ENCODE peak calls at places on chromosome 15, in five cellular contexts. One of them, this sample, is unnamed.

GRCh38 chr15:76006136-76006778 is 6.0 kb downstream of the NRG4 start:
- DNase-seq in endothelial cell of umbilical vein: no peak
- DNase-seq in A549: no peak
- DNase-seq in mammary epithelial cell: peak; percentile 44
- DNase-seq in GM23338: no peak
- DNase-seq in this sample: peak; percentile 34

GRCh38 chr15:37125143-37125542 is 24.8 kb upstream of the MEIS2 start:
- DNase-seq in endothelial cell of umbilical vein: no peak
- DNase-seq in A549: no peak
- DNase-seq in mammary epithelial cell: no peak
- DNase-seq in GM23338: no peak
- DNase-seq in this sample: no peak

GRCh38 chr15:93164409-93164808 is 75.4 kb upstream of the RGMA start:
- DNase-seq in endothelial cell of umbilical vein: no peak
- DNase-seq in A549: no peak
- DNase-seq in mammary epithelial cell: no peak
- DNase-seq in GM23338: no peak
- DNase-seq in this sample: no peak

GRCh38 chr15:42591238-42591936 is 16.0 kb downstream of the STARD9 start:
- DNase-seq in endothelial cell of umbilical vein: peak; percentile 47
- DNase-seq in A549: peak; percentile 29
- DNase-seq in mammary epithelial cell: no peak
- DNase-seq in GM23338: peak; percentile 53
- DNase-seq in this sample: peak; percentile 51

GRCh38 chr15:76337739-76338554 is 1.4 kb downstream of the ISL2 start:
- DNase-seq in endothelial cell of umbilical vein: no peak
- DNase-seq in A549: no peak
- DNase-seq in mammary epithelial cell: no peak
- DNase-seq in GM23338: peak; percentile 59
- DNase-seq in this sample: no peak

GRCh38 chr15:77107531-77108355 is 36.8 kb upstream of the TSPAN3 start:
- DNase-seq in endothelial cell of umbilical vein: peak; percentile 53
- DNase-seq in A549: peak; percentile 60
- DNase-seq in mammary epithelial cell: no peak
- DNase-seq in GM23338: peak; percentile 85
- DNase-seq in this sample: peak; percentile 68

GRCh38 chr15:99446565-99447496 is 119.0 kb upstream of the MEF2A start:
- DNase-seq in endothelial cell of umbilical vein: no peak
- DNase-seq in A549: no peak
- DNase-seq in mammary epithelial cell: no peak
- DNase-seq in GM23338: no peak
- DNase-seq in this sample: no peak

GRCh38 chr15:47411733-47412530 is 305.4 kb upstream of the SEMA6D start:
- DNase-seq in endothelial cell of umbilical vein: peak; percentile 73
- DNase-seq in A549: no peak
- DNase-seq in mammary epithelial cell: no peak
- DNase-seq in GM23338: no peak
- DNase-seq in this sample: peak; percentile 29

GRCh38 chr15:39202641-39203040 is 378.2 kb upstream of the THBS1 start:
- DNase-seq in endothelial cell of umbilical vein: no peak
- DNase-seq in A549: no peak
- DNase-seq in mammary epithelial cell: peak; percentile 64
- DNase-seq in GM23338: no peak
- DNase-seq in this sample: no peak

GRCh38 chr15:72312605-72313447 is 7.1 kb downstream of the CELF6 start:
- DNase-seq in endothelial cell of umbilical vein: peak; percentile 67
- DNase-seq in A549: peak; percentile 97
- DNase-seq in mammary epithelial cell: peak; percentile 36
- DNase-seq in GM23338: peak; percentile 88
- DNase-seq in this sample: peak; percentile 58

GRCh38 chr15:33138000-33138399 is 56.5 kb downstream of the FMN1 start:
- DNase-seq in endothelial cell of umbilical vein: no peak
- DNase-seq in A549: no peak
- DNase-seq in mammary epithelial cell: no peak
- DNase-seq in GM23338: no peak
- DNase-seq in this sample: peak; percentile 52

GRCh38 chr15:76310470-76311070 is 699 bp downstream of the ETFA start:
- DNase-seq in endothelial cell of umbilical vein: peak; percentile 37
- DNase-seq in A549: peak; percentile 46
- DNase-seq in mammary epithelial cell: no peak
- DNase-seq in GM23338: no peak
- DNase-seq in this sample: no peak

GRCh38 chr15:98144388-98144787 is 183.9 kb downstream of the ARRDC4 start:
- DNase-seq in endothelial cell of umbilical vein: no peak
- DNase-seq in A549: no peak
- DNase-seq in mammary epithelial cell: peak; percentile 58
- DNase-seq in GM23338: no peak
- DNase-seq in this sample: no peak

GRCh38 chr15:90597477-90598052 is 67.8 kb downstream of the CRTC3 start:
- DNase-seq in endothelial cell of umbilical vein: no peak
- DNase-seq in A549: no peak
- DNase-seq in mammary epithelial cell: no peak
- DNase-seq in GM23338: no peak
- DNase-seq in this sample: no peak
- H3K4me2 ChIP-seq in endothelial cell of umbilical vein: no peak overlapping the region
- H3K4me2 ChIP-seq in A549: no peak overlapping the region
- H3K4me2 ChIP-seq in mammary epithelial cell: no peak overlapping the region
- H3K4me2 ChIP-seq in GM23338: no peak overlapping the region
- H3K4me2 ChIP-seq in this sample: no peak overlapping the region

GRCh38 chr15:28881170-28881569 is 4.6 kb upstream of the APBA2 start:
- DNase-seq in endothelial cell of umbilical vein: no peak
- DNase-seq in A549: no peak
- DNase-seq in mammary epithelial cell: no peak
- DNase-seq in GM23338: no peak
- DNase-seq in this sample: peak; percentile 58
- TF ChIP-seq CTCF in endothelial cell of umbilical vein: no peak
- TF ChIP-seq CTCF in A549: peak; percentile 7
- TF ChIP-seq CTCF in mammary epithelial cell: no peak
- TF ChIP-seq CTCF in GM23338: peak; percentile 19
- TF ChIP-seq CTCF in this sample: peak; percentile 26

DNA sequence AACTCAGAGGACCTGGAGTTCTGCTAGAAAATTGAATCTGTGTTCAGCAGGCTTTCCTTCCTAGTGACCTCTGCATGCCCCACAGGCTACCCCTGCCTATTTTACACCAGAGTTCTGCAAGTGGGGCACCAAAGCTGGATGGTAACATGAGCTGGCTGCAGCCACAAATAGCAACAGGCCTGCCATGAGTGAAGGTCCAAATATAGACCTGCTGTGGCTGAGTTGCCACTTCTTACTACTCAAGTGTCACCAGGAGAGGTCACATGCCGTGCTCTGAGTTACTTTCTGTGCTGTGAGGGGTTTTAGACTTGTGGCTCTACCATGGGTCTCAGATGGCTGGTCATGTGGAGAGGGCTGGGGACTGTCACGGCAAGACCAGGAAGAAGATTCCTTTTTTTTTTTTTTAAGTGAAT is at the start of gene FSD2:
- DNase-seq in endothelial cell of umbilical vein: no peak
- DNase-seq in A549: no peak
- DNase-seq in mammary epithelial cell: no peak
- DNase-seq in GM23338: no peak
- DNase-seq in this sample: no peak
- H3K4me2 ChIP-seq in endothelial cell of umbilical vein: no peak within 1 kb of the TSS
- H3K4me2 ChIP-seq in A549: no peak within 1 kb of the TSS
- H3K4me2 ChIP-seq in mammary epithelial cell: no peak within 1 kb of the TSS
- H3K4me2 ChIP-seq in GM23338: no peak within 1 kb of the TSS
- H3K4me2 ChIP-seq in this sample: no peak within 1 kb of the TSS

DNA sequence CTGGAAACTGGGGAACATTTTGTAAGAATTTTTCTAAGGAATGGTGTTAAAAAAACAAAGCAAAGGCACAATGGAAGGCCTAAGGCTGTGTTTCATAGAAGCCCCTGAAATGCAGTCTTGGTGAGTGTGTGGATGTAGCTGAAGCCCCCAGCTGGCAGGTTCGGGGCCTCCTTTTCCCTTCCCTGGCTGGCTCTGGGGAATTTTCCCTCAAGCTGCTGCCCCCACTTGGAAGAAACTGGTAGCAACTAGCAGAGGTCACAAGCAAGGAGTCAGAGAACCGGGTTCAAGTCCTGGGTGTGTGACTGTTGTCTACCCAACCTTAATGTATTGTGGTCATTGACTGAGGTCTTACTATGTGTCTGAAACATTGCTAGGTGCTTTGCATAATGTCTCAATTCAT is 85.3 kb upstream of the MYZAP start:
- DNase-seq in endothelial cell of umbilical vein: no peak
- DNase-seq in A549: no peak
- DNase-seq in mammary epithelial cell: no peak
- DNase-seq in GM23338: peak; percentile 77
- DNase-seq in this sample: no peak
- TF ChIP-seq CTCF in endothelial cell of umbilical vein: peak; percentile 11
- TF ChIP-seq CTCF in A549: peak; percentile 14
- TF ChIP-seq CTCF in mammary epithelial cell: no peak
- TF ChIP-seq CTCF in GM23338: peak; percentile 74
- TF ChIP-seq CTCF in this sample: no peak

DNA sequence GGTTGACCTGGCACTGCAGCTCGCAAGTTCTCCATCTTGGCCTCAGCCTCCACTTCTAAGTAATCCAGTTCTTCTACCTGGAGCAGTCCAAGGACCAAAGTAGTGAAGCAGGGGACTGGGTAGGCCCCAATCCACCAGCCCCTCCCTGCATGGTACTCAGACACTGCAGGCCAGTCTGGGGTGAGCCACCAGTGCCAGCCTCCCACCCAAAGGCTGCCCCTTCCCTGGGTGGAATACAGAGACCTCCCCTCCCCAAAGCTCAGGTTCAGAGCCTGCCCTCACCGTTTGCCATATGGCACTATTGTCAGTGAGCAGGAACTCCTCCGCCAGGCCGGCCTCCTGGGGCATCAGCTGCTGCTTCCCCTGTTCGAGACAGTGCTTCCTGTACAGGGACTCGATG is 10.8 kb downstream of the POLG start:
- DNase-seq in endothelial cell of umbilical vein: no peak
- DNase-seq in A549: no peak
- DNase-seq in mammary epithelial cell: no peak
- DNase-seq in GM23338: no peak
- DNase-seq in this sample: no peak
- H3K4me2 ChIP-seq in endothelial cell of umbilical vein: no peak overlapping the region
- H3K4me2 ChIP-seq in A549: no peak overlapping the region
- H3K4me2 ChIP-seq in mammary epithelial cell: no peak overlapping the region
- H3K4me2 ChIP-seq in GM23338: no peak overlapping the region
- H3K4me2 ChIP-seq in this sample: no peak overlapping the region

GRCh38 chr15:80990955-80991354 is 1.3 kb upstream of the MESD start:
- DNase-seq in endothelial cell of umbilical vein: no peak
- DNase-seq in A549: no peak
- DNase-seq in mammary epithelial cell: no peak
- DNase-seq in GM23338: no peak
- DNase-seq in this sample: no peak

GRCh38 chr15:80989110-80989517 is 505 bp downstream of the MESD start:
- DNase-seq in endothelial cell of umbilical vein: no peak
- DNase-seq in A549: peak; percentile 60
- DNase-seq in mammary epithelial cell: no peak
- DNase-seq in GM23338: no peak
- DNase-seq in this sample: no peak

GRCh38 chr15:80989518-80990478 is at the start of gene MESD:
- DNase-seq in endothelial cell of umbilical vein: peak; percentile 96
- DNase-seq in A549: peak; percentile 97
- DNase-seq in mammary epithelial cell: peak; percentile 91
- DNase-seq in GM23338: peak; percentile 98
- DNase-seq in this sample: peak; percentile 95

GRCh38 chr15:80992436-80992835 is 2.8 kb upstream of the MESD start:
- DNase-seq in endothelial cell of umbilical vein: no peak
- DNase-seq in A549: no peak
- DNase-seq in mammary epithelial cell: peak; percentile 17
- DNase-seq in GM23338: no peak
- DNase-seq in this sample: no peak

GRCh38 chr15:80991446-80991845 is 1.8 kb upstream of the MESD start:
- DNase-seq in endothelial cell of umbilical vein: no peak
- DNase-seq in A549: no peak
- DNase-seq in mammary epithelial cell: peak; percentile 13
- DNase-seq in GM23338: no peak
- DNase-seq in this sample: peak; percentile 92
- TF ChIP-seq CTCF in endothelial cell of umbilical vein: no peak
- TF ChIP-seq CTCF in A549: no peak
- TF ChIP-seq CTCF in mammary epithelial cell: peak; percentile 2
- TF ChIP-seq CTCF in GM23338: peak; percentile 27
- TF ChIP-seq CTCF in this sample: peak; percentile 17

DNA sequence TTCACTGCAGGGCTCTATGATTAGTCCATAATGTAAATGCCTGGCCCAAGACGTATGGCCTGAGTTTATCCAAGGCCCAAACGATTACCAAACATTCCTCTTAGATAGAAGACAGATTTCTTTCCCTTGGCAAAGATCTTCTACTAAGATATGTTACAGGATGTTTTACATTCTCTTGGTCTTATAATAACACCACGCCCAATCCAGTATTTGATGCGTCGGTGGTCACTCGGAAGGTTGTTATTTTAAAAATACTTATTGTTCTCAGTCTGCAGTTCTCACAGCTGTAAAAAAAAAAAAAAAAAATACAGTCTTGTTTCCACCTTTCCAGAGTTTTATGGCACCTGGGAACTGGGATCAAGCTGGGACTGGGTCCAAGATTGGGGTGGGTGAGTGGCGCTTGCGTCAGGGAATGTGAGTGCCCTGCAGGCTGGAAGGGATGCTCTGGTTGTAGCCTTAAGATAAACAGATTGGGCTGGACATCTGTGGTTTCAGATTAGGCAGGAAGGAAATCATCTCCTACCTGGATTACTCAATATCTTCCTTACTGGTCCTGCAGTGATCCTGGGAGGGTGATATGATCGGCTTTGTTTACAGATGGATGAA is 179.5 kb downstream of the THSD4 start:
- DNase-seq in endothelial cell of umbilical vein: no peak
- DNase-seq in A549: peak; percentile 95
- DNase-seq in mammary epithelial cell: peak; percentile 95
- DNase-seq in GM23338: no peak
- DNase-seq in this sample: peak; percentile 86
- H3K4me2 ChIP-seq in endothelial cell of umbilical vein: peak overlapping the region; percentile 6
- H3K4me2 ChIP-seq in A549: peak overlapping the region; percentile 69
- H3K4me2 ChIP-seq in mammary epithelial cell: peak overlapping the region; percentile 58
- H3K4me2 ChIP-seq in GM23338: no peak overlapping the region
- H3K4me2 ChIP-seq in this sample: peak overlapping the region; percentile 60

DNA sequence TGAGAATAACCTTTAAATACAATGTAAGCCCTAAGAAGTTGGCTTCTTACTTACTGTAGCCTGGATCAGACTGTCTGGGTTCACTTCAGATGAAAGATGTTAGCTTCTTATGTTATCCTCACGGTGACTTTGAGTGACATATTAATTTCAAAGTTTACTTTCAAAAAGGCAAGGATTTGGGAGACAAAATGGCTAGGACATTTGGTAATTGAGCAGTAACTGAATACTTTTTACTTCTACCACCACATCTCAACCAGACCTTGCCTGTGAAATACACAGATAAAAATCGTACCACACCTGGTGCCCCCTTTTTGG is 36.0 kb upstream of the BNIP2 start:
- DNase-seq in endothelial cell of umbilical vein: no peak
- DNase-seq in A549: no peak
- DNase-seq in mammary epithelial cell: no peak
- DNase-seq in GM23338: no peak
- DNase-seq in this sample: no peak
- TF ChIP-seq CTCF in endothelial cell of umbilical vein: no peak
- TF ChIP-seq CTCF in A549: no peak
- TF ChIP-seq CTCF in mammary epithelial cell: no peak
- TF ChIP-seq CTCF in GM23338: no peak
- TF ChIP-seq CTCF in this sample: no peak

DNA sequence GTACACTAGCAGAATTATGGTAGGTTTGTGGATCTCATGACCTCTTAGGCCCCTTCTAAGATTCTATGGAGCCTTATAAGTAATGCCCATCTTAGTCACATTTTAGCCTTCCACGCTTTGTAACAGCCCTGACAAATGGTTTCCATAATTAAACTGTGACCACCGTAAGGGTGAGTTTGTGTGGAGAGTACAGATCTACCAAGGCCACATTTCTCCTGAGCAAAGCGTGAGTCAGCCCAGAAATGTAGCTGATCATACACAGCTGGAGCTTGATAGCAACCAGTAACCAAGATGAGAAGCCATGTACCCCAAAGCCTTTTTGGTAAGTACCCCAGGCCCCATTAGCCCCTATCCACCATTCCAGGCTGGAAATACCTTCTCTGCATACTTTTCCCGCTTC is 31.7 kb downstream of the CHAC1 start:
- DNase-seq in endothelial cell of umbilical vein: no peak
- DNase-seq in A549: no peak
- DNase-seq in mammary epithelial cell: no peak
- DNase-seq in GM23338: no peak
- DNase-seq in this sample: peak; percentile 91
- H3K4me2 ChIP-seq in endothelial cell of umbilical vein: no peak overlapping the region
- H3K4me2 ChIP-seq in A549: no peak overlapping the region
- H3K4me2 ChIP-seq in mammary epithelial cell: no peak overlapping the region
- H3K4me2 ChIP-seq in GM23338: no peak overlapping the region
- H3K4me2 ChIP-seq in this sample: peak overlapping the region; percentile 54

This sample was measured in fibroblast of lung.